ENCODE peak calls at places on chromosomes 5 and 9, in seven cellular contexts. M, J, R, X, T, P and K are unnamed samples.
A peak's percentile ranks its signal among the peaks of the same experiment; 100 is the strongest.

GRCh38 chr5:171092194-171092593 is 216.9 kb upstream of the TLX3 start:
- DNase-seq in M (no peak), J (no peak), R (no peak), X (no peak), T (peak; percentile 37), P (peak; percentile 58), K (no peak)

GRCh38 chr5:91296691-91297143 is 86.4 kb downstream of the ARRDC3 start:
- DNase-seq in M (no peak), J (no peak), R (peak; percentile 97), X (no peak), T (peak; percentile 93), P (peak; percentile 96), K (no peak)

GRCh38 chr5:57174128-57174849 is 430 bp downstream of the GPBP1 start:
- DNase-seq in M (peak; percentile 33), J (no peak), R (no peak), X (peak; percentile 15), T (peak; percentile 70), P (no peak), K (peak; percentile 5)

GRCh38 chr5:932628-933250 is 40.1 kb downstream of the TRIP13 start:
- DNase-seq in M (no peak), J (no peak), R (no peak), X (no peak), T (peak; percentile 19), P (peak; percentile 6), K (no peak)

GRCh38 chr5:148395031-148395430 is 11.3 kb downstream of the FBXO38 start:
- DNase-seq in M (no peak), J (no peak), R (no peak), X (no peak), T (no peak), P (no peak), K (no peak)

GRCh38 chr5:135107986-135108385 is 74.0 kb upstream of the PITX1 start:
- DNase-seq in M (no peak), J (no peak), R (no peak), X (no peak), T (no peak), P (no peak), K (no peak)

GRCh38 chr9:2158111-2158610 is 143.0 kb downstream of the SMARCA2 start:
- DNase-seq in M (peak; percentile 26), J (peak; percentile 15), R (peak; percentile 45), X (peak; percentile 87), T (peak; percentile 80), P (peak; percentile 85), K (no peak)

GRCh38 chr5:113336975-113337374 is 97.8 kb downstream of the TSSK1B start:
- DNase-seq in M (peak; percentile 30), J (no peak), R (no peak), X (peak; percentile 14), T (peak; percentile 78), P (peak; percentile 67), K (peak; percentile 7)

GRCh38 chr9:129436751-129437625 is 183.9 kb downstream of the C9orf50 start:
- DNase-seq in M (peak; percentile 41), J (no peak), R (peak; percentile 85), X (peak; percentile 22), T (peak; percentile 79), P (peak; percentile 34), K (peak; percentile 17)

GRCh38 chr9:97332993-97333392 is 25.5 kb downstream of the CCDC180 start:
- DNase-seq in M (no peak), J (no peak), R (no peak), X (no peak), T (no peak), P (no peak), K (no peak)

GRCh38 chr5:73482383-73483193 is 15.7 kb upstream of the BTF3 start:
- DNase-seq in M (no peak), J (no peak), R (no peak), X (no peak), T (peak; percentile 69), P (no peak), K (no peak)

GRCh38 chr5:31663519-31663918 is 24.6 kb downstream of the PDZD2 start:
- DNase-seq in M (no peak), J (no peak), R (no peak), X (no peak), T (peak; percentile 78), P (no peak), K (no peak)

GRCh38 chr9:34505370-34506120 is 17.2 kb downstream of the ENHO start:
- DNase-seq in M (no peak), J (no peak), R (no peak), X (no peak), T (peak; percentile 41), P (no peak), K (no peak)

GRCh38 chr9:114246558-114246957 is 76.3 kb upstream of the ORM1 start:
- DNase-seq in M (no peak), J (no peak), R (no peak), X (no peak), T (no peak), P (no peak), K (no peak)

GRCh38 chr9:127971357-127972315 is 9.2 kb downstream of the EEIG1 start:
- DNase-seq in M (no peak), J (peak; percentile 46), R (no peak), X (peak; percentile 38), T (peak; percentile 33), P (no peak), K (no peak)

GRCh38 chr5:34582364-34582763 is 73.8 kb upstream of the RAI14 start:
- DNase-seq in M (no peak), J (no peak), R (no peak), X (no peak), T (no peak), P (no peak), K (no peak)